ENCODE peak calls at places on chromosomes 3 and 15, in nine cellular contexts. T is PC-9; O is adrenal gland; J is CD8-positive, alpha-beta memory T cell; G is NT2/D1; A is heart left ventricle; V is GM23338; P is adipocyte; M is lower lobe of right lung. Y is an unnamed sample.

GRCh38 chr15:64530472-64530871 is 70.1 kb downstream of the ZNF609 start:
- DNase-seq in T (no peak), O (no peak), J (no peak), G (no peak), A (no peak), V (no peak), P (no peak), M (no peak), Y (no peak)

GRCh38 chr3:197308591-197308990 is 10.2 kb upstream of the DLG1 start:
- DNase-seq in T (no peak), O (no peak), J (no peak), G (no peak), A (no peak), V (no peak), P (peak; percentile 85), M (no peak), Y (no peak)

GRCh38 chr15:40844543-40844981 is 714 bp downstream of the SPINT1 start:
- DNase-seq in T (no peak), O (no peak), J (peak; percentile 53), G (no peak), A (peak; percentile 23), V (peak; percentile 59), P (peak; percentile 23), M (peak; percentile 73), Y (peak; percentile 19)

GRCh38 chr3:134078169-134078821 is 48.6 kb upstream of the SLCO2A1 start:
- DNase-seq in T (no peak), O (no peak), J (no peak), G (no peak), A (no peak), V (no peak), P (no peak), M (no peak), Y (peak; percentile 3)

GRCh38 chr3:190306513-190307163 is 15.6 kb downstream of the CLDN1 start:
- DNase-seq in T (peak; percentile 60), O (peak; percentile 42), J (no peak), G (no peak), A (no peak), V (no peak), P (no peak), M (no peak), Y (no peak)

GRCh38 chr3:129769616-129770015 is 123.9 kb downstream of the TMCC1 start:
- DNase-seq in T (no peak), O (no peak), J (no peak), G (no peak), A (no peak), V (no peak), P (no peak), M (no peak), Y (no peak)

GRCh38 chr3:131503328-131503650 is 518 bp upstream of the MRPL3 start:
- DNase-seq in T (no peak), O (no peak), J (no peak), G (no peak), A (no peak), V (peak; percentile 3), P (no peak), M (no peak), Y (no peak)

GRCh38 chr3:122488262-122488973 is 26.3 kb downstream of the KPNA1 start:
- DNase-seq in T (no peak), O (no peak), J (no peak), G (no peak), A (no peak), V (no peak), P (no peak), M (no peak), Y (no peak)

GRCh38 chr15:58678683-58679082 is 70.8 kb downstream of the ADAM10 start:
- DNase-seq in T (no peak), O (no peak), J (no peak), G (no peak), A (no peak), V (no peak), P (no peak), M (no peak), Y (no peak)

GRCh38 chr3:45690331-45691035 is 1.3 kb downstream of the SACM1L start:
- DNase-seq in T (no peak), O (no peak), J (no peak), G (no peak), A (no peak), V (no peak), P (peak; percentile 25), M (no peak), Y (no peak)

GRCh38 chr3:11434017-11434526 is 161.9 kb downstream of the ATG7 start:
- DNase-seq in T (no peak), O (peak; percentile 61), J (no peak), G (no peak), A (peak; percentile 51), V (no peak), P (peak; percentile 90), M (no peak), Y (peak; percentile 62)

GRCh38 chr3:61796088-61796680 is 234.8 kb downstream of the PTPRG start:
- DNase-seq in T (no peak), O (peak; percentile 35), J (no peak), G (no peak), A (no peak), V (no peak), P (no peak), M (no peak), Y (peak; percentile 26)

GRCh38 chr15:48547305-48547704 is 98.2 kb downstream of the FBN1 start:
- DNase-seq in T (no peak), O (no peak), J (no peak), G (no peak), A (no peak), V (no peak), P (peak; percentile 58), M (no peak), Y (no peak)

GRCh38 chr3:46926039-46926438 is 48.5 kb downstream of the PTH1R start:
- DNase-seq in T (no peak), O (peak; percentile 90), J (peak; percentile 38), G (no peak), A (no peak), V (no peak), P (no peak), M (peak; percentile 80), Y (no peak)
- H3K4me1 ChIP-seq in T (peaks cover 27% of the 10 kb centered on the region), O (peaks cover 42% of the 10 kb centered on the region), J (peaks cover 48% of the 10 kb centered on the region), G (peaks cover 18% of the 10 kb centered on the region), A (peaks cover 76% of the 10 kb centered on the region), V (no peaks in the 10 kb centered on the region), P (peaks cover 15% of the 10 kb centered on the region), M (peaks cover 69% of the 10 kb centered on the region), Y (peaks cover 27% of the 10 kb centered on the region)

DNA sequence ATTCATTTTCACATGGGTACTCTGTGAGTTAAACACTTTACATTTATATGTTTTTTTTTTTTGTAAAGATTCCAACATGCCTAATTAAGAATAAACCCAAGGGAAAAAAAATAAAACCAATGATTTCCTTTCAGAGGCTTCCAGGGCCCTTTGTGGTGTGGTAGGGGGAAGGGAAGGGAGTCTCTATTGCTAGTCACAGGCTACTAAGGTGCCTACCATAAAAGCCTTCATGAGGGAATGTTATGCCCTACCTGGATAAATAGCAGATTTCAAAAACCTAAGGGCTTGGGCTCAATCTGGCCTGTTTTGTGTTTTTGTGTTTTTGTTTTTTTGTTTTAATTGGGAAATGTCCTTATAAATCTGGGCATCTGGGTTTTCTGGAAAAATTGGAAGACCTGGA is 38.9 kb upstream of the SSR3 start:
- DNase-seq in T (no peak), O (no peak), J (no peak), G (no peak), A (no peak), V (no peak), P (no peak), M (no peak), Y (no peak)
- H3K4me3 ChIP-seq in T (no peak overlapping the region), O (no peak overlapping the region), J (no peak overlapping the region), G (no peak overlapping the region), A (no peak overlapping the region), V (no peak overlapping the region), P (peak overlapping the region; percentile 46), M (no peak overlapping the region), Y (no peak overlapping the region)

DNA sequence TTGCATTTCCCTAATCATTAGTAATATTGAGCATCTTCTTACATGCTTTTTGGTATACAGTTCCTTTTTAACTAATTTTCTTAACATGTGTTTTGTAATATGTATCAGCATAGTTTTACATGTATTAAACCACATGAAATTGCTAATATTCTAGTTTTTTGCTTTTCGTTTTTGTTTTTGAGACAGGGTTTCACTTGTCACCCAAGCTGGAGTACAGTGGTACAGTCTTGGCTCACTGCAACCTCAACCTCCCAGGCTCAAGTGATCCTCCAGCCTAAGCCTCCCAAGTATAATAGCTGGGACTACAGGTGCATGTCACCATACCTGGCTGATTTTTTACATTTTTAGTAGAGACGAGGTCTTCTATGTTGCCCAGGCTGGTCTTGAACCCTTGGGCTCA is 4.4 kb upstream of the ISG20 start:
- DNase-seq in T (no peak), O (no peak), J (no peak), G (no peak), A (no peak), V (no peak), P (no peak), M (no peak), Y (no peak)
- H3K36me3 ChIP-seq in T (no peaks in the 10 kb centered on the region), O (no peaks in the 10 kb centered on the region), J (peaks cover 3% of the 10 kb centered on the region), G (peaks cover 57% of the 10 kb centered on the region), A (no peaks in the 10 kb centered on the region), V (peaks cover 20% of the 10 kb centered on the region), P (peaks cover 62% of the 10 kb centered on the region), M (peaks cover 36% of the 10 kb centered on the region), Y (no peaks in the 10 kb centered on the region)

GRCh38 chr3:59192473-59192872 is 142.6 kb upstream of the CFAP20DC start:
- DNase-seq in T (no peak), O (no peak), J (no peak), G (no peak), A (no peak), V (no peak), P (peak; percentile 15), M (no peak), Y (no peak)

GRCh38 chr3:59186735-59187134 is 136.9 kb upstream of the CFAP20DC start:
- DNase-seq in T (no peak), O (no peak), J (no peak), G (no peak), A (no peak), V (no peak), P (no peak), M (no peak), Y (no peak)

GRCh38 chr3:59185586-59186381 is 136.0 kb upstream of the CFAP20DC start:
- DNase-seq in T (no peak), O (no peak), J (no peak), G (no peak), A (no peak), V (peak; percentile 51), P (peak; percentile 63), M (no peak), Y (no peak)

GRCh38 chr3:59191651-59192050 is 141.8 kb upstream of the CFAP20DC start:
- DNase-seq in T (no peak), O (no peak), J (no peak), G (no peak), A (no peak), V (no peak), P (no peak), M (no peak), Y (no peak)

DNA sequence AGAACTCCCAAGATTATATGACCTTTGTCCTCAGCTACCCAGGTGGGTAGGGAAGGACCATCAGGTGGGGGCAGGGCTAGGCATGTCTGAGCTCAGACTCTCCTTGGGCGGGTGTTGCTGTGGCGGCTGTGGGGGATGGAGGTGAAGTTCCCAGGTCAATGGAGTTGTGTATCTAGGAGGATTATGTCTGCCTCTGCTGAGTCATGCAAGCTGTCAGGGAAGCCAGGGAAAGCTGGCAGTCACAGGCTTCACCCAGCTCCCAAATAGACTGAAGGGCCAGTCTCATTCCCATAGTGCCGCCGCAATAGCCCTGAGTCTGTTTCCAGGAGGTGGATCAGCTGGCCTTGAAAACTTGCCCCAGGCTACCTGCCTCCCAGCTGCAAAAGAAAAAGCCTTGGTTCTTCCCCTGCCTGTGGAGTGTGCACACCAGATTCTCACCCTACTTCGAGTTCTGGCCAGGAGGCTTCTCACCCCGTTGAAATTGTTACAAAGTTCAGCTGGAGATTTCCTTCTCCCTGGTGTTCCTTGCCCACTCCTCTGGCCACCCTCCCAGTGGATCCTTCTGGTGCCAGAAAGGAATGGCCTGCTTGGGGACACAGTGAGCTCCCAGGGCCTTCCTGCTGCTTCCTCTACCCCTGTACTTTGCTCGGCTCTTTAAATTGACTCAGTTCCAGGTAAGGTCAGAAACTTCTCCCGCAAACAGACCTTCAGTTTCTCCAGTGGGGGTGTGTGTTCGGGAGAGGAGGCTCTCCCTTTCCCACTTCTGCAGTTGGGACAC is 139.9 kb upstream of the CFAP20DC start:
- DNase-seq in T (no peak), O (no peak), J (no peak), G (peak; percentile 38), A (no peak), V (no peak), P (no peak), M (no peak), Y (no peak)
- H3K4me1 ChIP-seq in T (peaks cover 12% of the 10 kb centered on the region), O (no peaks in the 10 kb centered on the region), J (no peaks in the 10 kb centered on the region), G (no peaks in the 10 kb centered on the region), A (no peaks in the 10 kb centered on the region), V (peaks cover 15% of the 10 kb centered on the region), P (peaks cover 24% of the 10 kb centered on the region), M (no peaks in the 10 kb centered on the region), Y (no peaks in the 10 kb centered on the region)

Y was measured in testis.